ENCODE peak calls at places on chromosomes 1 and 21, in eight cellular contexts. One of them, this sample, is unnamed.

GRCh38 chr21:42320791-42321190 is 5.6 kb upstream of the TFF3 start:
- DNase-seq in psoas muscle: no peak
- DNase-seq in stomach: no peak
- DNase-seq in left ventricle myocardium inferior: no peak
- DNase-seq in neuronal stem cell: no peak
- DNase-seq in foreskin fibroblast: no peak
- DNase-seq in astrocyte of the cerebellum: no peak
- DNase-seq in fibroblast of pulmonary artery: no peak
- DNase-seq in this sample: no peak

GRCh38 chr1:12599657-12600056 is 18.4 kb downstream of the DHRS3 start:
- DNase-seq in psoas muscle: no peak
- DNase-seq in stomach: no peak
- DNase-seq in left ventricle myocardium inferior: no peak
- DNase-seq in neuronal stem cell: no peak
- DNase-seq in foreskin fibroblast: no peak
- DNase-seq in astrocyte of the cerebellum: no peak
- DNase-seq in fibroblast of pulmonary artery: no peak
- DNase-seq in this sample: no peak

GRCh38 chr1:53949023-53949611 is 3.0 kb downstream of the LRRC42 start:
- DNase-seq in psoas muscle: no peak
- DNase-seq in stomach: no peak
- DNase-seq in left ventricle myocardium inferior: no peak
- DNase-seq in neuronal stem cell: peak
- DNase-seq in foreskin fibroblast: no peak
- DNase-seq in astrocyte of the cerebellum: peak
- DNase-seq in fibroblast of pulmonary artery: peak
- DNase-seq in this sample: no peak

GRCh38 chr1:58789322-58789856 is 5.5 kb upstream of the JUN start:
- DNase-seq in psoas muscle: no peak
- DNase-seq in stomach: no peak
- DNase-seq in left ventricle myocardium inferior: no peak
- DNase-seq in neuronal stem cell: no peak
- DNase-seq in foreskin fibroblast: no peak
- DNase-seq in astrocyte of the cerebellum: no peak
- DNase-seq in fibroblast of pulmonary artery: no peak
- DNase-seq in this sample: no peak

GRCh38 chr1:53375440-53375839 is 47.6 kb upstream of the LRP8 start:
- DNase-seq in psoas muscle: no peak
- DNase-seq in stomach: peak
- DNase-seq in left ventricle myocardium inferior: no peak
- DNase-seq in neuronal stem cell: no peak
- DNase-seq in foreskin fibroblast: no peak
- DNase-seq in astrocyte of the cerebellum: no peak
- DNase-seq in fibroblast of pulmonary artery: no peak
- DNase-seq in this sample: no peak

GRCh38 chr1:35576061-35576765 is 3.1 kb downstream of the TFAP2E start:
- DNase-seq in psoas muscle: no peak
- DNase-seq in stomach: no peak
- DNase-seq in left ventricle myocardium inferior: no peak
- DNase-seq in neuronal stem cell: no peak
- DNase-seq in foreskin fibroblast: no peak
- DNase-seq in astrocyte of the cerebellum: no peak
- DNase-seq in fibroblast of pulmonary artery: no peak
- DNase-seq in this sample: no peak

GRCh38 chr1:115753830-115754229 is 14.7 kb downstream of the CASQ2 start:
- DNase-seq in psoas muscle: peak
- DNase-seq in stomach: no peak
- DNase-seq in left ventricle myocardium inferior: peak
- DNase-seq in neuronal stem cell: no peak
- DNase-seq in foreskin fibroblast: no peak
- DNase-seq in astrocyte of the cerebellum: no peak
- DNase-seq in fibroblast of pulmonary artery: no peak
- DNase-seq in this sample: no peak

GRCh38 chr1:225842788-225843425 is 33.0 kb downstream of the EPHX1 start:
- DNase-seq in psoas muscle: no peak
- DNase-seq in stomach: no peak
- DNase-seq in left ventricle myocardium inferior: no peak
- DNase-seq in neuronal stem cell: no peak
- DNase-seq in foreskin fibroblast: no peak
- DNase-seq in astrocyte of the cerebellum: no peak
- DNase-seq in fibroblast of pulmonary artery: no peak
- DNase-seq in this sample: no peak

GRCh38 chr1:86478747-86479146 is 10.0 kb downstream of the CLCA1 start:
- DNase-seq in psoas muscle: no peak
- DNase-seq in stomach: no peak
- DNase-seq in left ventricle myocardium inferior: no peak
- DNase-seq in neuronal stem cell: no peak
- DNase-seq in foreskin fibroblast: no peak
- DNase-seq in astrocyte of the cerebellum: no peak
- DNase-seq in fibroblast of pulmonary artery: peak
- DNase-seq in this sample: no peak

GRCh38 chr21:43916691-43917514 is 51.9 kb downstream of the AGPAT3 start:
- DNase-seq in psoas muscle: no peak
- DNase-seq in stomach: no peak
- DNase-seq in left ventricle myocardium inferior: no peak
- DNase-seq in neuronal stem cell: no peak
- DNase-seq in foreskin fibroblast: no peak
- DNase-seq in astrocyte of the cerebellum: no peak
- DNase-seq in fibroblast of pulmonary artery: no peak
- DNase-seq in this sample: no peak

DNA sequence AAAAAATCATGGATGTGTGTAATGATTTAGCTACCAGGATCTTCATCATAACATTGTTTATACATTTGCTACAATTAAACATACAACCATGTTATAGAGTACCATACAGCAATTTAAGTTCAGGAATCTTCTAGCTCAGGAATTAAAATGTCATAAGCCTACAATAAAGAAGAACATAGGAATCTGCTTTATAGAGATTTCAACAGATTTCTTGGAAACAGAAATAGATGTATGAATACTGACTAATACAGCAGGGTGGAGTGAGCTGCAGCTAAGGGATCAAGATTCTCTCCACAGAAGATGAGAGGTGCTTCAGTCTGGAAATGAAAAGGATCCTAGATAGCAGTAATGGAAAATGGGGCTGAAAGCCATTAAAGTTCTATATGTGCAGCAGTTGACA is 74.0 kb downstream of the DNTTIP2 start:
- DNase-seq in psoas muscle: no peak
- DNase-seq in stomach: no peak
- DNase-seq in left ventricle myocardium inferior: no peak
- DNase-seq in neuronal stem cell: no peak
- DNase-seq in foreskin fibroblast: no peak
- DNase-seq in astrocyte of the cerebellum: no peak
- DNase-seq in fibroblast of pulmonary artery: no peak
- DNase-seq in this sample: no peak
- H3K4me3 ChIP-seq in psoas muscle: no peak
- H3K4me3 ChIP-seq in stomach: no peak
- H3K4me3 ChIP-seq in left ventricle myocardium inferior: no peak
- H3K4me3 ChIP-seq in neuronal stem cell: no peak
- H3K4me3 ChIP-seq in foreskin fibroblast: no peak
- H3K4me3 ChIP-seq in astrocyte of the cerebellum: no peak
- H3K4me3 ChIP-seq in fibroblast of pulmonary artery: peak
- H3K4me3 ChIP-seq in this sample: no peak

GRCh38 chr1:7749126-7749525 is 22.0 kb upstream of the VAMP3 start:
- DNase-seq in psoas muscle: no peak
- DNase-seq in stomach: no peak
- DNase-seq in left ventricle myocardium inferior: no peak
- DNase-seq in neuronal stem cell: no peak
- DNase-seq in foreskin fibroblast: no peak
- DNase-seq in astrocyte of the cerebellum: no peak
- DNase-seq in fibroblast of pulmonary artery: no peak
- DNase-seq in this sample: no peak

GRCh38 chr1:7755448-7755847 is 15.6 kb upstream of the VAMP3 start:
- DNase-seq in psoas muscle: no peak
- DNase-seq in stomach: no peak
- DNase-seq in left ventricle myocardium inferior: no peak
- DNase-seq in neuronal stem cell: no peak
- DNase-seq in foreskin fibroblast: no peak
- DNase-seq in astrocyte of the cerebellum: no peak
- DNase-seq in fibroblast of pulmonary artery: peak
- DNase-seq in this sample: no peak

GRCh38 chr1:7754234-7754633 is 16.9 kb upstream of the VAMP3 start:
- DNase-seq in psoas muscle: no peak
- DNase-seq in stomach: no peak
- DNase-seq in left ventricle myocardium inferior: no peak
- DNase-seq in neuronal stem cell: no peak
- DNase-seq in foreskin fibroblast: no peak
- DNase-seq in astrocyte of the cerebellum: no peak
- DNase-seq in fibroblast of pulmonary artery: no peak
- DNase-seq in this sample: no peak

GRCh38 chr1:7751174-7751573 is 19.9 kb upstream of the VAMP3 start:
- DNase-seq in psoas muscle: no peak
- DNase-seq in stomach: no peak
- DNase-seq in left ventricle myocardium inferior: no peak
- DNase-seq in neuronal stem cell: no peak
- DNase-seq in foreskin fibroblast: no peak
- DNase-seq in astrocyte of the cerebellum: no peak
- DNase-seq in fibroblast of pulmonary artery: no peak
- DNase-seq in this sample: no peak

DNA sequence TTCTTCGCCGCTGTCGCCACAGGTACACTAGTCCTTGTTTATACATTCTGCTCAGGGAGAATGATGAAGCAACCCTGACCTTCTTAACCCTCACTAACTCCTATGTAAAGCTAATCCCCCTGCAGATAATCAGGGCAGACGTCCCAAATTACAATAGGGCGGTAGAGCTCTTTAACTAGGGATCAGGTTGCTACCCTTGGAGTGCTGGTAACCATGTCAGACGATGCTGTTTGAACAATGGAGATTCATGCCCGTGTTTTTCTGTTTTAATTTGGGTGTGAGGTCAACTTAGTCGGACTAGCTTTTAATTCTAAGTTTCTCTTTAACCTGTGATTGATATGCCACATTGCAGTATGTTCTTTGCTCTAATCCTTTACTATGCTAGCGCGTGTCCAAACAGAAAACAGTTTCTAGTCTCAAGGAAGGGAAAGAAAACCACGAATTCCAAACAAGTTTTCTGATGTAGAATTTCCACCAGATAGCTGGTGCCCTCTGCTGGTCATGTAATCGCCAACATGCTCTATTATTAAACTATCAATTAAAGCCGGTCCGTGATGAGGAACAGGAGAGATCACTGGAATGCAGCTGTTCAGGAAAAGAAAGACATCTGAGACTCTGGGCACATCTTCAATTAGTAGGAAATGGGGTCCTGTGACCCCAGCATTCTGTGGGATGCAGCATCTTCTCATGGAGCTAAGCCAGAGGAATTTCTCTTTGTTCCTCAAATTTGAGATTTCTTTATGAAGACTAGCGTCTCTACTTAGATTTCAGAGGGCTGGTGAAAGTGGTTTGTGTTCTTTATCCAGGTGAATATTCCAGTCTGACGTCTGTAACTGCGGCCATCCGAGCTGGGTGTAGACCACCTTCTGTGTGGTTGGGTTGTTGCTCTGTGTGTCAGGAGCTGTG is 18.3 kb upstream of the VAMP3 start:
- DNase-seq in psoas muscle: peak
- DNase-seq in stomach: peak
- DNase-seq in left ventricle myocardium inferior: peak
- DNase-seq in neuronal stem cell: peak
- DNase-seq in foreskin fibroblast: peak
- DNase-seq in astrocyte of the cerebellum: peak
- DNase-seq in fibroblast of pulmonary artery: peak
- DNase-seq in this sample: no peak
- H3K4me3 ChIP-seq in psoas muscle: peak
- H3K4me3 ChIP-seq in stomach: peak
- H3K4me3 ChIP-seq in left ventricle myocardium inferior: peak
- H3K4me3 ChIP-seq in neuronal stem cell: no peak
- H3K4me3 ChIP-seq in foreskin fibroblast: peak
- H3K4me3 ChIP-seq in astrocyte of the cerebellum: peak
- H3K4me3 ChIP-seq in fibroblast of pulmonary artery: peak
- H3K4me3 ChIP-seq in this sample: no peak

DNA sequence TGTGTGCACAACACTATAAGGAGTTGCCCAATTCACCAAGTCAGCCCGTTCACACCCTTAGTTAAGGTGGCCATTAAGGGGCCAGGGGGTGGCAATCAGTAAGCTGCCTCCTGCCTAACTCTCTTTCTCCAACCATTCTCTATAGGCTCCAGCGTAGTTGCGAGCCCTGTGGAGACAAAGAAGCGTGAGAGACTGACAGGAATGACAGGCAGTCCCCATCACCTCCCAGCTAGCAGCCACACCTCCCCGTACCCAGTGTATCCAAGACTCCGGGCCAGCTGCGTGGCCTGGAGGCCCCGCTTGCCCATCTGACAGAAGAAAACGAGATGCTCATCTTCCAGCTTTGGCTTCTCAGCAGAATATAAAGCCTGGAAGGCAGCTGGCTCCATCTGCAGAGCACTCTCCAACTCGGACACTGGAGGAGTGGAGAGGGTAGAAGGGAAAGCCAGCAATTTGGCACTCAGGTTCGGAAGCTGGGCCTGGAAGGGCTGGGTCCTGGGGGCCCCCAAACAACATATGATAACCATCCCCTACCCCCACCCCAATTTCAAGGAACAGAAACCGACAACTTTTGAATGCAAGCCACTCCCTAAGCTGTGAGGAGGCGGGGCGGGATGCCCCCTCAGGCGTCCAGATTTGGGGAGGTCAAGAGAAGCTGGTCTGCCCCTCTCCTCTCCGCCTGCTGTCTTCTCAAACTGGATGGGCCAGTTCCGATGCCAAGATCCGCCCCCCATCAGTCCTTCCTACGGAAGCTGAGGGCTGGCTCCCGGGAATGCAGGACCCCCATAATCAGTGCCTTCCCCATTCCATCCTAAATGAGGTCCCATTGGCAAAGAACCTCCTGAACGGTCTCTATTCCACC is 872 bp downstream of the TSTD1 start:
- DNase-seq in psoas muscle: no peak
- DNase-seq in stomach: no peak
- DNase-seq in left ventricle myocardium inferior: no peak
- DNase-seq in neuronal stem cell: peak
- DNase-seq in foreskin fibroblast: no peak
- DNase-seq in astrocyte of the cerebellum: no peak
- DNase-seq in fibroblast of pulmonary artery: no peak
- DNase-seq in this sample: no peak
- H3K4me3 ChIP-seq in psoas muscle: peak
- H3K4me3 ChIP-seq in stomach: peak
- H3K4me3 ChIP-seq in left ventricle myocardium inferior: peak
- H3K4me3 ChIP-seq in neuronal stem cell: peak
- H3K4me3 ChIP-seq in foreskin fibroblast: no peak
- H3K4me3 ChIP-seq in astrocyte of the cerebellum: peak
- H3K4me3 ChIP-seq in fibroblast of pulmonary artery: peak
- H3K4me3 ChIP-seq in this sample: peak

DNA sequence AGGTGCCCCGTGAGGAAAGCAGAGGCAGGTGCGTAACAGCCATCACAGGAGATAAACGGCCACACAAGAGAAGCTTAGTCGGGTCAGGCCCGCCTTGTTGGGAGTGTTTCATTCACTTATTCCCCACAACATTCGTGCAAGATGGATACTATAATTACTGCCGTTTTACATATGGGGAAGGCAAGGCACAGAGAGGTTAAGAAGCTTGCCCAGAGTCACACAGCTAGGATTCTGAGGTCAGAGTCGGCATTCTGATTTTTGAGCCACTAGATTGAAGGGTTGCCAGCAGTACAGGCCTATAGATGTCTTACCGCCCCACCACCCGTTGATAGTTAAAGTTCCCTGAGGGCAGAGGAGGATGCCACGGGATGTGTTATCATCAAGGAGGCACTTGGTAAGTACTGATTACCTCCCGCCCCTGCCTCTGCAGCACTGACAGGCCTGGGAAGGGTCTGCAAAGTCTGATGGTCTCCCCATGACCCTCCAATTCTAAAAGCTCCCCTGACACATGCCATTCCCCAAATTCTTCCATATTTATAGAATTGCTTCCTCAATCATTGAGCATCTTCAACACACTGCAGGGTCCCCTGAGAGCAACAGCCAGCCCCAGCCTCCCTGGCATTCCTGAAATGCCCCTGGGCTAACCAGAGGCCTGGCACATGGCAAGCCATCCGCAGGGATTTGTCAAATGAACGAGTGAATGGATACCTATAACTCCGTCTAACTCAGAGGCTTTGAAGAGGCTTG is 74.7 kb upstream of the CLDN14 start:
- DNase-seq in psoas muscle: no peak
- DNase-seq in stomach: no peak
- DNase-seq in left ventricle myocardium inferior: no peak
- DNase-seq in neuronal stem cell: no peak
- DNase-seq in foreskin fibroblast: no peak
- DNase-seq in astrocyte of the cerebellum: no peak
- DNase-seq in fibroblast of pulmonary artery: no peak
- DNase-seq in this sample: no peak
- H3K4me3 ChIP-seq in psoas muscle: no peak
- H3K4me3 ChIP-seq in stomach: no peak
- H3K4me3 ChIP-seq in left ventricle myocardium inferior: no peak
- H3K4me3 ChIP-seq in neuronal stem cell: no peak
- H3K4me3 ChIP-seq in foreskin fibroblast: no peak
- H3K4me3 ChIP-seq in astrocyte of the cerebellum: no peak
- H3K4me3 ChIP-seq in fibroblast of pulmonary artery: no peak
- H3K4me3 ChIP-seq in this sample: no peak